ENCODE peak calls at places on chromosomes 1 and 21, in seven cellular contexts. One of them, this sample, is unnamed.
A peak's percentile ranks its signal among the peaks of the same experiment; 100 is the strongest.

GRCh38 chr1:6358144-6358624 is 35.4 kb downstream of the ACOT7 start:
- DNase-seq in GM12865: no peak
- DNase-seq in BE2C: no peak
- DNase-seq in AG10803: no peak
- DNase-seq in HFF-Myc: no peak
- DNase-seq in PC-3: no peak
- DNase-seq in astrocyte of the spinal cord: no peak
- DNase-seq in this sample: no peak

GRCh38 chr21:43766734-43767497 is 9.2 kb downstream of the CSTB start:
- DNase-seq in GM12865: no peak
- DNase-seq in BE2C: no peak
- DNase-seq in AG10803: no peak
- DNase-seq in HFF-Myc: no peak
- DNase-seq in PC-3: no peak
- DNase-seq in astrocyte of the spinal cord: no peak
- DNase-seq in this sample: no peak

GRCh38 chr1:210332233-210332632 is 3.5 kb downstream of the HHAT start:
- DNase-seq in GM12865: no peak
- DNase-seq in BE2C: no peak
- DNase-seq in AG10803: no peak
- DNase-seq in HFF-Myc: no peak
- DNase-seq in PC-3: peak; percentile 41
- DNase-seq in astrocyte of the spinal cord: no peak
- DNase-seq in this sample: no peak

GRCh38 chr1:156666862-156667609 is 10.2 kb downstream of the NES start:
- DNase-seq in GM12865: no peak
- DNase-seq in BE2C: no peak
- DNase-seq in AG10803: no peak
- DNase-seq in HFF-Myc: no peak
- DNase-seq in PC-3: no peak
- DNase-seq in astrocyte of the spinal cord: no peak
- DNase-seq in this sample: no peak

GRCh38 chr1:214862421-214862820 is 220.1 kb upstream of the KCNK2 start:
- DNase-seq in GM12865: no peak
- DNase-seq in BE2C: no peak
- DNase-seq in AG10803: peak; percentile 52
- DNase-seq in HFF-Myc: no peak
- DNase-seq in PC-3: peak; percentile 79
- DNase-seq in astrocyte of the spinal cord: peak; percentile 33
- DNase-seq in this sample: no peak

GRCh38 chr1:30902653-30903290 is 5.8 kb downstream of the SDC3 start:
- DNase-seq in GM12865: no peak
- DNase-seq in BE2C: no peak
- DNase-seq in AG10803: no peak
- DNase-seq in HFF-Myc: no peak
- DNase-seq in PC-3: no peak
- DNase-seq in astrocyte of the spinal cord: no peak
- DNase-seq in this sample: no peak

GRCh38 chr1:84253891-84254290 is 47.6 kb upstream of the SAMD13 start:
- DNase-seq in GM12865: no peak
- DNase-seq in BE2C: no peak
- DNase-seq in AG10803: peak; percentile 83
- DNase-seq in HFF-Myc: peak; percentile 16
- DNase-seq in PC-3: peak; percentile 98
- DNase-seq in astrocyte of the spinal cord: peak; percentile 94
- DNase-seq in this sample: no peak

GRCh38 chr1:33946836-33947235 is 83.0 kb downstream of the HMGB4 start:
- DNase-seq in GM12865: no peak
- DNase-seq in BE2C: no peak
- DNase-seq in AG10803: no peak
- DNase-seq in HFF-Myc: no peak
- DNase-seq in PC-3: no peak
- DNase-seq in astrocyte of the spinal cord: no peak
- DNase-seq in this sample: no peak

GRCh38 chr1:105492941-105493340 is 1563.5 kb upstream of the PRMT6 start:
- DNase-seq in GM12865: no peak
- DNase-seq in BE2C: no peak
- DNase-seq in AG10803: peak; percentile 35
- DNase-seq in HFF-Myc: no peak
- DNase-seq in PC-3: no peak
- DNase-seq in astrocyte of the spinal cord: no peak
- DNase-seq in this sample: no peak

GRCh38 chr21:42063578-42064521 is 7.3 kb upstream of the UMODL1 start:
- DNase-seq in GM12865: peak; percentile 83
- DNase-seq in BE2C: no peak
- DNase-seq in AG10803: no peak
- DNase-seq in HFF-Myc: no peak
- DNase-seq in PC-3: peak; percentile 56
- DNase-seq in astrocyte of the spinal cord: no peak
- DNase-seq in this sample: no peak

GRCh38 chr1:173733912-173734311 is 19.1 kb downstream of the KLHL20 start:
- DNase-seq in GM12865: no peak
- DNase-seq in BE2C: no peak
- DNase-seq in AG10803: no peak
- DNase-seq in HFF-Myc: no peak
- DNase-seq in PC-3: no peak
- DNase-seq in astrocyte of the spinal cord: no peak
- DNase-seq in this sample: no peak

GRCh38 chr1:68373173-68373572 is 76.6 kb downstream of the RPE65 start:
- DNase-seq in GM12865: no peak
- DNase-seq in BE2C: no peak
- DNase-seq in AG10803: no peak
- DNase-seq in HFF-Myc: no peak
- DNase-seq in PC-3: no peak
- DNase-seq in astrocyte of the spinal cord: no peak
- DNase-seq in this sample: no peak

GRCh38 chr1:83883979-83884378 is 115.0 kb downstream of the TTLL7 start:
- DNase-seq in GM12865: no peak
- DNase-seq in BE2C: no peak
- DNase-seq in AG10803: no peak
- DNase-seq in HFF-Myc: no peak
- DNase-seq in PC-3: peak; percentile 25
- DNase-seq in astrocyte of the spinal cord: no peak
- DNase-seq in this sample: no peak

GRCh38 chr1:84691139-84691783 is 1.0 kb upstream of the SSX2IP start:
- DNase-seq in GM12865: peak; percentile 8
- DNase-seq in BE2C: no peak
- DNase-seq in AG10803: no peak
- DNase-seq in HFF-Myc: no peak
- DNase-seq in PC-3: peak; percentile 25
- DNase-seq in astrocyte of the spinal cord: no peak
- DNase-seq in this sample: peak; percentile 8

GRCh38 chr1:64072089-64072835 is 131.2 kb upstream of the UBE2U start:
- DNase-seq in GM12865: no peak
- DNase-seq in BE2C: no peak
- DNase-seq in AG10803: peak; percentile 20
- DNase-seq in HFF-Myc: no peak
- DNase-seq in PC-3: peak; percentile 50
- DNase-seq in astrocyte of the spinal cord: peak; percentile 57
- DNase-seq in this sample: no peak

GRCh38 chr1:58358311-58358710 is 188.2 kb downstream of the OMA1 start:
- DNase-seq in GM12865: no peak
- DNase-seq in BE2C: no peak
- DNase-seq in AG10803: peak; percentile 48
- DNase-seq in HFF-Myc: no peak
- DNase-seq in PC-3: peak; percentile 55
- DNase-seq in astrocyte of the spinal cord: peak; percentile 1
- DNase-seq in this sample: no peak

GRCh38 chr1:211603191-211603701 is 24.3 kb upstream of the SLC30A1 start:
- DNase-seq in GM12865: no peak
- DNase-seq in BE2C: no peak
- DNase-seq in AG10803: peak; percentile 63
- DNase-seq in HFF-Myc: peak; percentile 72
- DNase-seq in PC-3: peak; percentile 79
- DNase-seq in astrocyte of the spinal cord: no peak
- DNase-seq in this sample: no peak

GRCh38 chr1:209387271-209387968 is 196.1 kb upstream of the CAMK1G start:
- DNase-seq in GM12865: no peak
- DNase-seq in BE2C: no peak
- DNase-seq in AG10803: no peak
- DNase-seq in HFF-Myc: no peak
- DNase-seq in PC-3: peak; percentile 95
- DNase-seq in astrocyte of the spinal cord: no peak
- DNase-seq in this sample: no peak

GRCh38 chr1:181148636-181149035 is 60.1 kb downstream of the IER5 start:
- DNase-seq in GM12865: no peak
- DNase-seq in BE2C: no peak
- DNase-seq in AG10803: no peak
- DNase-seq in HFF-Myc: no peak
- DNase-seq in PC-3: no peak
- DNase-seq in astrocyte of the spinal cord: no peak
- DNase-seq in this sample: no peak

GRCh38 chr1:12810691-12811408 is 19.7 kb downstream of the PRAMEF1 start:
- DNase-seq in GM12865: no peak
- DNase-seq in BE2C: no peak
- DNase-seq in AG10803: peak; percentile 78
- DNase-seq in HFF-Myc: no peak
- DNase-seq in PC-3: peak; percentile 6
- DNase-seq in astrocyte of the spinal cord: peak; percentile 3
- DNase-seq in this sample: no peak

GRCh38 chr1:204190212-204191211 is 5.8 kb downstream of the KISS1 start:
- DNase-seq in GM12865: no peak
- DNase-seq in BE2C: peak; percentile 33
- DNase-seq in AG10803: peak; percentile 66
- DNase-seq in HFF-Myc: peak; percentile 16
- DNase-seq in PC-3: peak; percentile 68
- DNase-seq in astrocyte of the spinal cord: no peak
- DNase-seq in this sample: no peak

DNA sequence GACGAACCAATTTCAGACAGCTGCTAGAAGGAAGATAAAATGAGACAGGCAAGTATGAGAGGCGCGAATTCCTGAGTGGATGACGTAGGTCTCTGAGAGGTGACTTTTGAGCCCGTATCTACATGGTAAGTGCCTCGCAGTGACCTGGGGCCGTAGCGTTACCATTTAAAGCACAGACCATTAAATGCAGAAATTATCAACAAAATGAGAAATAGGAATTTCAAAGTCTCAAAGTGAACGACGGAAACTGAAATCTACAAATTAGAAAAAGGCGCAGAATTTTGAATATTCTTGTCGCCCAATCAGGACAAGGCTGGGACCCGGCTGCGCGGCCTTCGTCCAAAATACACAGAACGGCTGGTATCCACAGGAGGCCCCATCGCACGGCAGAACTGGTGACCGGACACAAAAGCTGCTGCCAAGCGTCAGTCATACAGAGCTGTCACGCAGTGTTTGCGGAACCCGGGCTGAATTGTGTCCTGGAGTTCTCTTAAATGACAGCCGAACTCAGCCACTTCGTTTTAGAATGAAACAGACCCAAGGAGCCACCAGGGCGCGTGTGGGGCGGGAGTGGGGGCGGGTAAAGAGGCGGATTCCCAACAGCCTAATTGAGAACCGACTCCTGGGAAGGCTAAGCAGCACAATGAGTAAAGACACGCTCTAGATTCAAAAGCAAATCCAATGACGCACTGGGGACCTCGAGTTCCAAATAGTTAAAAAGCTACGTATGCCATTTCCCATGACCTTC is 13.8 kb upstream of the BOLA1 start:
- DNase-seq in GM12865: peak; percentile 93
- DNase-seq in BE2C: peak; percentile 83
- DNase-seq in AG10803: peak; percentile 80
- DNase-seq in HFF-Myc: peak; percentile 77
- DNase-seq in PC-3: peak; percentile 94
- DNase-seq in astrocyte of the spinal cord: peak; percentile 90
- DNase-seq in this sample: peak; percentile 54
- TF ChIP-seq CTCF in GM12865: peak; percentile 1
- TF ChIP-seq CTCF in BE2C: no peak
- TF ChIP-seq CTCF in AG10803: no peak
- TF ChIP-seq CTCF in HFF-Myc: no peak
- TF ChIP-seq CTCF in PC-3: no peak
- TF ChIP-seq CTCF in astrocyte of the spinal cord: no peak
- TF ChIP-seq CTCF in this sample: no peak

GRCh38 chr1:115215703-115216521 is 122.1 kb downstream of the NGF start:
- DNase-seq in GM12865: no peak
- DNase-seq in BE2C: no peak
- DNase-seq in AG10803: no peak
- DNase-seq in HFF-Myc: no peak
- DNase-seq in PC-3: peak; percentile 81
- DNase-seq in astrocyte of the spinal cord: no peak
- DNase-seq in this sample: no peak

GRCh38 chr1:115213130-115213529 is 123.8 kb upstream of the TSPAN2 start:
- DNase-seq in GM12865: no peak
- DNase-seq in BE2C: no peak
- DNase-seq in AG10803: no peak
- DNase-seq in HFF-Myc: no peak
- DNase-seq in PC-3: no peak
- DNase-seq in astrocyte of the spinal cord: no peak
- DNase-seq in this sample: no peak

GRCh38 chr1:115215110-115215509 is 122.9 kb downstream of the NGF start:
- DNase-seq in GM12865: no peak
- DNase-seq in BE2C: no peak
- DNase-seq in AG10803: no peak
- DNase-seq in HFF-Myc: no peak
- DNase-seq in PC-3: no peak
- DNase-seq in astrocyte of the spinal cord: no peak
- DNase-seq in this sample: no peak

GRCh38 chr1:115211071-115211745 is 121.9 kb upstream of the TSPAN2 start:
- DNase-seq in GM12865: no peak
- DNase-seq in BE2C: no peak
- DNase-seq in AG10803: peak; percentile 61
- DNase-seq in HFF-Myc: no peak
- DNase-seq in PC-3: no peak
- DNase-seq in astrocyte of the spinal cord: no peak
- DNase-seq in this sample: no peak

DNA sequence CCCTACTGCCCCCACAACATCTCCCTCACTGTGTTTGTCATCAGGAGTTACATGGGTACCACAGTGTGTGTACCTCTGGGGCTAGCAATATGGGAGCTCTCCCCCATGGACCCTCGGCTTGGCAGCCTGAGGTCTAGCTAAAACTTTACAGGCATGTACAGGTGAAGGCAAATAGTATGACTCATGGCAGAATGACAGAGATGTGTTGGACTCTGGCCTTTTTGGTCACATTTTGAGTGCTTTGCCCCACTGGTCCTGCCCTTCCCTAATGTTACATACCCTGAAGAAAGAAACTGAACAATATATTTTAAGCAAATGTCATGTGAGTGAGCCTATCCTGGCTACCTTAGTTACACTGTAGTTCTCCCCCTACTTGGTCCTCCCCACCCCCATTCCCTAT is 124.0 kb downstream of the NGF start:
- DNase-seq in GM12865: no peak
- DNase-seq in BE2C: no peak
- DNase-seq in AG10803: no peak
- DNase-seq in HFF-Myc: no peak
- DNase-seq in PC-3: peak; percentile 79
- DNase-seq in astrocyte of the spinal cord: no peak
- DNase-seq in this sample: no peak
- TF ChIP-seq CTCF in GM12865: no peak
- TF ChIP-seq CTCF in BE2C: no peak
- TF ChIP-seq CTCF in AG10803: no peak
- TF ChIP-seq CTCF in HFF-Myc: no peak
- TF ChIP-seq CTCF in PC-3: no peak
- TF ChIP-seq CTCF in astrocyte of the spinal cord: no peak
- TF ChIP-seq CTCF in this sample: no peak

GRCh38 chr1:241485554-241485992 is 34.0 kb downstream of the FH start:
- DNase-seq in GM12865: peak; percentile 61
- DNase-seq in BE2C: no peak
- DNase-seq in AG10803: peak; percentile 4
- DNase-seq in HFF-Myc: no peak
- DNase-seq in PC-3: peak; percentile 73
- DNase-seq in astrocyte of the spinal cord: peak; percentile 32
- DNase-seq in this sample: peak; percentile 17
- TF ChIP-seq CTCF in GM12865: peak; percentile 33
- TF ChIP-seq CTCF in BE2C: peak; percentile 55
- TF ChIP-seq CTCF in AG10803: peak; percentile 50
- TF ChIP-seq CTCF in HFF-Myc: peak; percentile 42
- TF ChIP-seq CTCF in PC-3: peak; percentile 97
- TF ChIP-seq CTCF in astrocyte of the spinal cord: peak; percentile 46
- TF ChIP-seq CTCF in this sample: peak; percentile 55

GRCh38 chr1:205449750-205450443 is 5.9 kb downstream of the BLACAT1 start:
- DNase-seq in GM12865: peak; percentile 7
- DNase-seq in BE2C: no peak
- DNase-seq in AG10803: peak; percentile 6
- DNase-seq in HFF-Myc: no peak
- DNase-seq in PC-3: peak; percentile 97
- DNase-seq in astrocyte of the spinal cord: peak; percentile 28
- DNase-seq in this sample: peak; percentile 52
- TF ChIP-seq CTCF in GM12865: no peak
- TF ChIP-seq CTCF in BE2C: no peak
- TF ChIP-seq CTCF in AG10803: no peak
- TF ChIP-seq CTCF in HFF-Myc: no peak
- TF ChIP-seq CTCF in PC-3: no peak
- TF ChIP-seq CTCF in astrocyte of the spinal cord: no peak
- TF ChIP-seq CTCF in this sample: no peak